ENCODE peak calls at places on chromosomes 2 and 18, in ten cellular contexts. U, W, N, D, R, X, K, C, T and M are unnamed samples.

GRCh38 chr2:206693399-206694137 is 24.6 kb downstream of the DYTN start:
- DNase-seq in T (peak), C (no peak), W (no peak), K (no peak), D (peak), X (no peak), U (peak), N (peak), R (no peak), M (peak)

GRCh38 chr2:181517685-181518301 is 60.6 kb downstream of the ITGA4 start:
- DNase-seq in U (no peak), R (no peak), C (no peak), X (no peak), N (no peak), W (no peak), K (no peak), D (no peak), T (peak), M (no peak)

GRCh38 chr2:165114345-165114943 is 89.4 kb downstream of the SCN3A start:
- DNase-seq in C (no peak), R (no peak), W (no peak), K (no peak), T (peak), N (no peak), X (no peak), D (no peak), U (no peak), M (no peak)

GRCh38 chr2:68195096-68195495 is 37.4 kb downstream of the PNO1 start:
- DNase-seq in W (no peak), R (no peak), U (no peak), D (no peak), X (no peak), T (no peak), K (no peak), C (no peak), N (no peak), M (no peak)

GRCh38 chr2:48346124-48346536 is 183.8 kb upstream of the STON1 start:
- DNase-seq in W (peak), X (peak), D (no peak), T (peak), C (peak), K (peak), N (no peak), U (peak), R (no peak), M (no peak)

GRCh38 chr2:239157766-239158165 is 243.1 kb downstream of the HDAC4 start:
- DNase-seq in T (no peak), U (peak), K (peak), D (no peak), X (peak), R (peak), C (no peak), N (no peak), W (peak), M (no peak)

GRCh38 chr2:237156857-237157550 is 71.3 kb downstream of the COPS8 start:
- DNase-seq in C (no peak), T (no peak), D (no peak), U (no peak), W (no peak), X (no peak), K (no peak), R (no peak), N (no peak), M (no peak)

GRCh38 chr2:236748385-236748784 is 178.8 kb downstream of the ACKR3 start:
- DNase-seq in U (no peak), W (peak), K (no peak), N (no peak), T (peak), R (no peak), X (peak), D (no peak), C (no peak), M (no peak)

GRCh38 chr2:133821107-133821760 is 253.0 kb upstream of the NCKAP5 start:
- DNase-seq in X (no peak), W (no peak), R (no peak), N (no peak), D (no peak), C (no peak), T (peak), K (no peak), U (no peak), M (no peak)

DNA sequence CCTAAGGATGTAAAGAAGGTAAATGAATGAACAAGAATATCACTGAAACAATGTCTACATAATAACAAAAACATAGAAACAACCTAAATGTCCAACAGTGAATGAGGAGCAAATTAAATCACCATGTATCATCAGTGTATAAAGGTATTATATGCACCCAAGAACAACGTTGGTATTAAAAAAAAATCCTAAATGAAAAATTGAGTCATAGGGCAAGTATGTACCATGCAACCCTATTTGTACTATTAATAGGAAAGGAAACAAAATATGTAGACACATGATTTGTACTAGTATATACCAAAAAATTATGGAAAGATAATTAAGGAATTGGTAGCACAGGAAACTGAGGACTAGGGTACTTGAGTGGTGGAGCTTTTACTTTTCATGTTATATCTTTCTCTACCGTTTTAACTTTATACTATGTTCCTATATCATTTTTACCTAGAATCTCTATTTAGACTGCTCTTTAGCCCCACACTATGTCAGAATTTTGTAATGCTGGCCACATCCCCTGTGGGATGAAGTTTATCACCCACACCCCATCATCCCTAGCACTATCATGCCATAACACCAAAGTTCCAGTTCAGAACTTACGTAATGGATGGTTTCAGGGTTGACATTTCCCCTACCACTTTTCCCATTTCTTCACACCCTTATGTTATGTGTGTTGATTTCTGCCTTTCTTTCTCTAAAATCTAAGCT is 25.6 kb downstream of the IKZF2 start:
- DNase-seq in K (no peak), D (no peak), N (no peak), U (no peak), R (no peak), C (no peak), T (peak), W (no peak), X (no peak), M (no peak)
- TF ChIP-seq CTCF in K (no peak), D (no peak), N (no peak), U (no peak), R (no peak), C (no peak), T (peak), W (no peak), X (no peak), M (no peak)

GRCh38 chr18:12391487-12392136 is 14.6 kb upstream of the AFG3L2 start:
- DNase-seq in R (no peak), D (peak), X (peak), C (peak), T (peak), K (peak), U (peak), N (no peak), W (peak), M (peak)

GRCh38 chr18:12393998-12394397 is 13.7 kb upstream of the PRELID3A start:
- DNase-seq in D (no peak), W (no peak), C (no peak), R (no peak), X (no peak), N (no peak), T (no peak), U (peak), K (no peak), M (no peak)

GRCh38 chr18:12393510-12393909 is 14.2 kb upstream of the PRELID3A start:
- DNase-seq in N (no peak), R (no peak), W (no peak), T (no peak), X (no peak), K (no peak), D (no peak), U (no peak), C (no peak), M (no peak)

GRCh38 chr18:12397254-12397653 is 10.5 kb upstream of the PRELID3A start:
- DNase-seq in U (no peak), C (no peak), R (no peak), X (no peak), N (no peak), W (peak), T (no peak), K (no peak), D (no peak), M (no peak)

DNA sequence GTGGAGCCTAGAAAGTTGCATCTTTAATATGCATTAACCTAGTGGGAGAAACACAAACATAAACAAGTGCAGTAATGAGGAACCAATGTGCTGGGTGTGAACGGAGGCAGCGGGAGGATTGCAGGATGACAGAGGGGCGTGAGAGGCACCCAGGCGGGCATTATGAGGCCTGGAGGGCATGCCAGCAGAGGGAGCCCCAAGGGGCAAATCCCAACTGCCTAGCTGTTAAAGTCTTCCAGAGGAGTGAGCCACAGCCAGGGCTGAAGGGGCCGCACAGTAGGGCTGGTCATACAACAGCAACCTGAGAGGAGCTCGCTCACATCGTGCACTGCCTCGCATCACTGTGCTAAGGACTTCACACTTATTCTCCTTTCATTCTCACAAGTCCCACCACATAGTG is 13.3 kb upstream of the PRELID3A start:
- DNase-seq in N (no peak), U (peak), R (no peak), D (no peak), X (no peak), T (no peak), K (no peak), C (no peak), W (no peak), M (no peak)
- TF ChIP-seq CTCF in N (peak), U (peak), R (no peak), D (no peak), X (peak), T (peak), K (no peak), C (peak), W (no peak), M (peak)

GRCh38 chr2:55423303-55423702 is 3.6 kb upstream of the CCDC88A start:
- DNase-seq in X (no peak), N (no peak), U (no peak), W (no peak), R (no peak), T (no peak), K (no peak), C (no peak), D (no peak), M (no peak)

GRCh38 chr2:55422876-55423275 is 3.2 kb upstream of the CCDC88A start:
- DNase-seq in R (no peak), K (no peak), W (no peak), T (peak), U (no peak), X (no peak), D (no peak), C (no peak), N (no peak), M (no peak)

GRCh38 chr2:55421326-55421725 is 1.7 kb upstream of the CCDC88A start:
- DNase-seq in X (no peak), N (no peak), U (no peak), K (no peak), W (no peak), C (no peak), R (no peak), D (no peak), T (no peak), M (no peak)

GRCh38 chr2:55428258-55428657 is 8.6 kb upstream of the CCDC88A start:
- DNase-seq in U (no peak), K (no peak), N (no peak), T (no peak), R (no peak), C (no peak), W (no peak), D (no peak), X (no peak), M (no peak)

DNA sequence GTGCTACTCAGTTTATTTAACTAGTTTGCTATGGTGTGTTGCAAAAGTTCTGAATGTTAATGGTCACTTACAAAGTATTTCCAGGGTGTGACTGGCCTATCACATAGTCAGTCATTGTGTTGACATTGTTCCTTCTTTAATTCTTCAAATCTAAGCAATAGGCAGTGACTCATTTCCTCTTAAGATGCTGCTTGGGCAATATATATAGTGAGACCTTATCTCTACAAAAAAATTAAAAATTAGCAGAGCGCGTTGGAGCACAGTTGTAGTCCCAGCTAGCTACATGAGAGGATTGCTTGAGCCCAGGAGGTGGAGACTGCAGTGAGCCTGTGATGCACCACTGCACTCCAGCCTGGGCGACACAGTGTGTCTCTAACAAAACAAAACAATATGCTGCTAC is 5.8 kb upstream of the CCDC88A start:
- DNase-seq in R (no peak), U (peak), T (peak), C (no peak), D (no peak), X (no peak), W (no peak), N (no peak), K (no peak), M (no peak)
- TF ChIP-seq CTCF in R (no peak), U (no peak), T (no peak), C (no peak), D (no peak), X (no peak), W (no peak), N (no peak), K (no peak), M (no peak)

DNA sequence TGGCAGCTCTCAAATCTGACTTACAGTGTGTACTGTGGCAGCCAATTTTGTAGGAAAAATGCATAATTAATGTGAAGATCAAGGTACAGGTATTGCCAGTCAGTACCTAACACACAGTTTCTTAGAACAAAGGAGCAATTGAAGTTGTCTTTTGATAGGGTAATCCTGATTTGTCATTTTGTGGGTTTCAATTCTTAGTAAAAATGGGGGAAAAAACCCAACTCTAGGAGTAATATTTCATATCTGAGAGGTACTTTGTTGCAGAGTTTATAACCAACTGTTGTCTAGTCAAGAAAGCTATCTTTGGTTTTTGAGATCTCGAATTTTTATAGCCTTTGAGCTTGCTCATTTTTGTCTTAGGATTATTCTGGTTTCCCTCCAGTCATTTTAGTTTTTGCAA is 16.1 kb downstream of the SPATS2L start:
- DNase-seq in N (no peak), D (no peak), W (no peak), C (no peak), U (no peak), K (no peak), X (no peak), T (no peak), R (no peak), M (no peak)
- TF ChIP-seq CTCF in N (no peak), D (no peak), W (no peak), C (no peak), U (no peak), K (no peak), X (no peak), T (no peak), R (no peak), M (no peak)